ENCODE peak calls at places on chromosome 12, in six cellular contexts. H is SK-N-SH, X is B cell, M is endothelial cell, T is Panc1, A is astrocyte of the spinal cord. R is an unnamed sample.

GRCh38 chr12:66423290-66423689 is 121.0 kb downstream of the HELB start:
- DNase-seq in H (no peak), X (no peak), M (no peak), T (no peak), A (no peak), R (no peak)

GRCh38 chr12:52321433-52321832 is 235 bp upstream of the KRT83 start:
- DNase-seq in H (no peak), X (no peak), M (no peak), T (no peak), A (no peak), R (no peak)

GRCh38 chr12:109305547-109305946 is 3.5 kb downstream of the FOXN4 start:
- DNase-seq in H (no peak), X (no peak), M (no peak), T (no peak), A (no peak), R (no peak)

GRCh38 chr12:42981379-42981778 is 391.8 kb upstream of the PRICKLE1 start:
- DNase-seq in H (no peak), X (no peak), M (no peak), T (no peak), A (peak), R (peak)

GRCh38 chr12:120276734-120277133 is 11.2 kb upstream of the PXN start:
- DNase-seq in H (no peak), X (no peak), M (no peak), T (no peak), A (no peak), R (peak)

GRCh38 chr12:50505945-50506344 is 1.2 kb downstream of the DIP2B start:
- DNase-seq in H (no peak), X (peak), M (no peak), T (no peak), A (peak), R (peak)

GRCh38 chr12:49529409-49529808 is 9.4 kb upstream of the KCNH3 start:
- DNase-seq in H (no peak), X (no peak), M (no peak), T (no peak), A (no peak), R (no peak)

GRCh38 chr12:15044461-15044860 is 71.6 kb downstream of the PDE6H start:
- DNase-seq in H (no peak), X (no peak), M (no peak), T (no peak), A (peak), R (peak)

GRCh38 chr12:13153180-13153579 is 43.3 kb upstream of the EMP1 start:
- DNase-seq in H (no peak), X (no peak), M (no peak), T (no peak), A (no peak), R (no peak)

GRCh38 chr12:31015215-31015614 is 58.4 kb upstream of the DDX11 start:
- DNase-seq in H (no peak), X (no peak), M (no peak), T (no peak), A (no peak), R (no peak)

GRCh38 chr12:31009976-31010375 is 63.7 kb upstream of the DDX11 start:
- DNase-seq in H (no peak), X (no peak), M (no peak), T (no peak), A (no peak), R (no peak)

GRCh38 chr12:31011336-31011735 is 62.3 kb upstream of the DDX11 start:
- DNase-seq in H (no peak), X (no peak), M (no peak), T (no peak), A (no peak), R (no peak)

GRCh38 chr12:31008961-31009840 is 64.5 kb upstream of the DDX11 start:
- DNase-seq in H (no peak), X (no peak), M (no peak), T (no peak), A (no peak), R (no peak)

DNA sequence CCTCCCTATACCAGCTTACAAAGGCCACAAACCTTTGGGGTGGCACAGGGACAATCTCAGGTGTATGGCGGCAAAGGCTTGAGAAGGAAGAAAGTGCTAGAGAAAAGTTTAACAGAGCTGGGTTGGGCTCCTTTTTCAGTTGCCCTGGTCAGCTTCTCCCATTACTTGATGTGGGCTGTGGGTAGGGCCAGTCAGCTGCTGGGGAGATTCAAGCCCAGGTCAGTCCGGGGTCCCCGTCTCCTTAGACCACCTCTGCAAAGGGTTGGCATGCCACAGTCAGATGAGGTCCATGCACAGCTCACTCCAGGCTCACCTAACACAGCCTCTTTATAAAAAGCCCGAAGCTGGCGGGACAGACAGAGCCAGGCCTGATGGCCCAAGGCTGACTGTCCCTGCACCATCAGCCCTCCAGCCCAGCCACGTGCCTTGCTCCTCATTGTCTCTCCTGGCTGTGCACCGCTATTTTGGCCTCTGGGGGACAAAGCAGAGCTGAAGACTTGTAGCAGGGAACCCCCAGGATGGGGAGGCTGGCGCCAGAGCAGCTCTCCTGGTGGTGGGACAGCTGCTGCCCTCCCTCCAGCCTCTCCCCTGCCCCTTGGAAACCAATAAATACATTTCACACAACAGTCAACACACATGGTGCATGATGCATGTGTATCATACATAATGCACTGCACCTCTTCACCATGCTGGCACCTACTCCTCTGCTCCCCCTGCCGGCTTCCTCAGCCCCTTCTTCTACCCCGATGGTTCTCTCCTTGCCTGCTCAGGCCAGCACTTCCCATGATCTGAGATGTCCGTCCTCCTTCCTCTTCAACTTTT is 61.7 kb upstream of the DDX11 start:
- DNase-seq in H (no peak), X (no peak), M (no peak), T (no peak), A (no peak), R (no peak)
- TF ChIP-seq CTCF in H (peak), X (no peak), M (no peak), T (no peak), A (peak), R (no peak)

GRCh38 chr12:116880817-116881324 is 370 bp downstream of the HRK start:
- DNase-seq in H (peak), X (peak), M (peak), T (no peak), A (no peak), R (peak)
- TF ChIP-seq CTCF in H (no peak), X (peak), M (no peak), T (peak), A (no peak), R (no peak)

DNA sequence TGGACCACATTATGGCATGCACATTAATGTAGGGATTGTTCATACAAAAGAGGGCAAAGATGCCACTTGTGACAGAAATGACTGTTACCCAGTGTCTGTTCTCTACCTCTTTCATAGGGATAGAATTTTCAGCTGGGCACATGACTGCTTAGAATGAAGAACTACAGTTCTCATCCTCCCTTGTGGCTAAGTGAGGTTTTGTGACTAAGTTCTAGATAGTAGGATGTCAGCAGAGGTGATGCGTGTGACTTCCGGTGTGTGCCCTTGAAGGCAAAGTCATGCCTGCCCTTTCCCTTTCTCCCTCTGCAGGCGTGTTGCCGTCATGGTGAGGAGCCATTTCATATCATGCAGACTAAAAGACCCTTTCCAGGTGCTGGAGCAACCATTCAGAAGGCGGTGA is 99.3 kb downstream of the CACNA1C start:
- DNase-seq in H (no peak), X (no peak), M (no peak), T (no peak), A (no peak), R (no peak)
- TF ChIP-seq CTCF in H (no peak), X (no peak), M (no peak), T (no peak), A (no peak), R (no peak)

GRCh38 chr12:106684497-106684896 is 90.0 kb upstream of the RIC8B start:
- DNase-seq in H (no peak), X (no peak), M (no peak), T (no peak), A (no peak), R (no peak)

GRCh38 chr12:106681210-106681609 is 93.3 kb upstream of the RIC8B start:
- DNase-seq in H (no peak), X (no peak), M (no peak), T (no peak), A (no peak), R (no peak)

GRCh38 chr12:106685381-106685780 is 89.1 kb upstream of the RIC8B start:
- DNase-seq in H (no peak), X (no peak), M (no peak), T (no peak), A (no peak), R (no peak)

GRCh38 chr12:106680280-106680679 is 94.2 kb upstream of the RIC8B start:
- DNase-seq in H (no peak), X (no peak), M (no peak), T (no peak), A (no peak), R (no peak)

GRCh38 chr12:106682594-106683234 is 91.8 kb upstream of the RIC8B start:
- DNase-seq in H (no peak), X (no peak), M (no peak), T (no peak), A (peak), R (peak)
- TF ChIP-seq CTCF in H (peak), X (no peak), M (no peak), T (peak), A (peak), R (peak)

GRCh38 chr12:128969480-128970055 is 116.3 kb downstream of the GLT1D1 start:
- DNase-seq in H (peak), X (no peak), M (peak), T (no peak), A (no peak), R (peak)
- TF ChIP-seq CTCF in H (no peak), X (peak), M (no peak), T (peak), A (peak), R (no peak)

DNA sequence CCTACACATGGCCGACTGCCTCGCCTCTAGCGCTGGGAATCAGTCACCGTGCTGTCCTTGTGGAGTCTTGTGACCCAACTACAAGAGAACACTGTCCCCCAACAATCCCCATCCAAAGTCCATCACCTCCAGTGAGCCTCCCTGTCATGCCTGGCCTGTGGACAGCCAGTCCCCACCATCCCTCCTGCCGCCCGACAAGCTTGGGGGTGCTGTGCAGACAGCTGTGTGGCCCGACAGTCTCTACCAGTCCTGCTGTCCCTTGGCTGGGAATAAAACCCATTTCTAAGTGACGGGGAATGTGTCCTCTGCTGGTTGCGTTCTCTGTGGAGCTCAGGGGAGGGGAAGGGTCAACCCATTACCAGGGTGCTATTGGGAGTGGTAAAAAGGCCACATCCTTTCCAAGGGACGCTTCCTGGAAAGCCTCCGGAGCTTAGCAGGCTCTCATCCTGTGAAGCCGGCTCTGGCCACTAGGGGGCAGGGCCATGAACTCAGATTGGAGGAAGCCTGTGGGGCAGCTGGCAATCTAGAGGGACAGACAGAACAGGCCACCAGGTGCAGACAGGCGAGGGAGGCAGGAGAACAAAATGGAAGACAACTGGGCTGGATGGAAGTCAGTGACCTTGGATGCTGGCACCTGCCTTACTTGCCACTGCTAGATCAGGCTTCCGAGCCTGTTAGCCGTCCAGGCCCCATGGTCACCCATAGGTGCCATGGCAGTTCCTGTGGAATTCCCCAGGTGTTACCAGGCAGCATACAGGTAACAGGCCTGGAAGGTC is 12.0 kb upstream of the BLTP3B start:
- DNase-seq in H (peak), X (peak), M (peak), T (no peak), A (peak), R (peak)
- TF ChIP-seq CTCF in H (peak), X (peak), M (peak), T (peak), A (peak), R (peak)

GRCh38 chr12:103572312-103572711 is 14.8 kb upstream of the STAB2 start:
- DNase-seq in H (no peak), X (no peak), M (no peak), T (no peak), A (no peak), R (no peak)

GRCh38 chr12:103569278-103569677 is 17.8 kb upstream of the STAB2 start:
- DNase-seq in H (no peak), X (no peak), M (no peak), T (no peak), A (no peak), R (no peak)

GRCh38 chr12:103566398-103566797 is 20.7 kb upstream of the STAB2 start:
- DNase-seq in H (no peak), X (no peak), M (no peak), T (no peak), A (no peak), R (no peak)

DNA sequence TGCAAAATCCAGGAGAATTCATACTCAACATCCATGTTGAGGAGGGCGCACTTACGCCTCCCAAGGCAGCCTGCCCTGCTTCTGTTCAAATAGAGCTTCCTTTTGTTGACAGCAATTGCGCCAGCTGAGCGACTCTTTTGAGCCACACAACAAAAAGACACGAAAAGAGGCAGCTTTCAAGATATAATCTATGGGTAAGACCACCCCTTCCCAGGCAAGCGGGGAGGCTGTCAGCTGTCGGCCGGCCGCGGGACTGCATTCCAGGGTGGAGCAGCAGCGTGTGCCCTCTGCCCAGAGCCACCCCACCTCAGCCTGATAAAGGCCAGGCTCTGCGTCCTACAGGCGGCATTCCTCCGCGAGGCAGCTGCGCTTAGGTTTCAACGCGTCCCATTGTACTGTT is 15.8 kb upstream of the STAB2 start:
- DNase-seq in H (peak), X (no peak), M (peak), T (no peak), A (peak), R (no peak)
- TF ChIP-seq CTCF in H (no peak), X (no peak), M (no peak), T (peak), A (no peak), R (no peak)

DNA sequence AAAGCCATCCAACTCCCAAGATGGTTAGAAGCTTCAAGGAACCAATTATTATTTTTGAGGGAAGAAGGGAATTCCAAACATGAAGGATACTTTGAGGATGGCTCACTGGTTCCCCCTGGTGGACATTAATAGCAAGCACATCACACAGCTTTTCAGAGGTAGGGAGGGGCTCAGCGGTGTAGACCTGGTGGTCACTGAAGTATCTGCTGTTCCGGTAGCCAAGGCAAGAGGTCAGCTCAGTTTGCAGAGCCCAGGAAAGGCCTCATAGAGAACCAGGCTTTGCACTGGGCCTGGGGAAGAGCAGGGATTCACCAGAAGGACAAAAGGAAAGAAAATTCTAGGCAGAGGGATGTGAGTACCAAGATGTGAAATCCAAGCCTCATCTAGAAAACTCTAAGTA is 118.7 kb downstream of the KSR2 start:
- DNase-seq in H (peak), X (no peak), M (peak), T (no peak), A (peak), R (peak)
- TF ChIP-seq CTCF in H (peak), X (peak), M (peak), T (peak), A (peak), R (peak)

GRCh38 chr12:67648306-67649164 is at the start of gene DYRK2:
- DNase-seq in H (peak), X (peak), M (peak), T (no peak), A (peak), R (peak)
- TF ChIP-seq CTCF in H (no peak), X (peak), M (no peak), T (peak), A (peak), R (no peak)